ENCODE peak calls at places on chromosomes 2 and 18, in four cellular contexts. Q is neuronal stem cell, W is IMR-90, O is H9. B is an unnamed sample.

GRCh38 chr2:149421791-149422190 is 91.4 kb downstream of the LYPD6 start:
- DNase-seq in Q (no peak), W (no peak), O (no peak), B (no peak)

GRCh38 chr2:229970406-229970805 is 48.1 kb downstream of the FBXO36 start:
- DNase-seq in Q (no peak), W (no peak), O (no peak), B (no peak)

GRCh38 chr2:118388771-118389170 is 300.5 kb downstream of the INSIG2 start:
- DNase-seq in Q (no peak), W (peak; percentile 74), O (no peak), B (no peak)

GRCh38 chr2:233120459-233120858 is 60.3 kb downstream of the INPP5D start:
- DNase-seq in Q (no peak), W (no peak), O (no peak), B (no peak)

GRCh38 chr2:217270801-217271121 is 410.9 kb upstream of the TNP1 start:
- DNase-seq in Q (no peak), W (peak; percentile 62), O (no peak), B (no peak)

GRCh38 chr2:231325826-231326225 is 69.7 kb upstream of the B3GNT7 start:
- DNase-seq in Q (no peak), W (no peak), O (no peak), B (no peak)

GRCh38 chr2:140734992-140735391 is 1395.8 kb downstream of the LRP1B start:
- DNase-seq in Q (no peak), W (no peak), O (no peak), B (no peak)

GRCh38 chr18:1653873-1654272 is 749.2 kb downstream of the ADCYAP1 start:
- DNase-seq in Q (no peak), W (no peak), O (no peak), B (no peak)

GRCh38 chr2:106982350-106982749 is 96.4 kb upstream of the ST6GAL2 start:
- DNase-seq in Q (no peak), W (peak; percentile 43), O (no peak), B (no peak)

GRCh38 chr2:230870544-230871360 is 6.0 kb downstream of the ITM2C start:
- DNase-seq in Q (no peak), W (no peak), O (no peak), B (peak; percentile 81)

GRCh38 chr2:235263205-235264120 is 230.4 kb upstream of the AGAP1 start:
- DNase-seq in Q (no peak), W (peak; percentile 93), O (peak; percentile 38), B (peak; percentile 96)

GRCh38 chr2:223995569-223995968 is 38.3 kb downstream of the MRPL44 start:
- DNase-seq in Q (no peak), W (peak; percentile 52), O (no peak), B (peak; percentile 67)

GRCh38 chr2:158045362-158045761 is 56.3 kb upstream of the UPP2 start:
- DNase-seq in Q (no peak), W (no peak), O (peak; percentile 54), B (no peak)

GRCh38 chr2:197011777-197012641 is 85.5 kb upstream of the PGAP1 start:
- DNase-seq in Q (no peak), W (peak; percentile 53), O (no peak), B (peak; percentile 65)

GRCh38 chr2:181038796-181039195 is 58.4 kb downstream of the UBE2E3 start:
- DNase-seq in Q (no peak), W (peak; percentile 72), O (no peak), B (peak; percentile 2)

GRCh38 chr18:65750421-65751144 is at the start of gene CDH7:
- DNase-seq in Q (peak; percentile 46), W (no peak), O (peak; percentile 46), B (peak; percentile 11)

GRCh38 chr2:18831916-18832510 is 242.6 kb upstream of the NT5C1B start:
- DNase-seq in Q (no peak), W (peak; percentile 25), O (no peak), B (peak; percentile 3)

GRCh38 chr2:44169155-44169898 is 652 bp downstream of the PPM1B start:
- DNase-seq in Q (peak; percentile 21), W (peak; percentile 37), O (no peak), B (peak; percentile 67)

GRCh38 chr18:43079422-43079821 is 36.1 kb downstream of the RIT2 start:
- DNase-seq in Q (no peak), W (no peak), O (no peak), B (no peak)

DNA sequence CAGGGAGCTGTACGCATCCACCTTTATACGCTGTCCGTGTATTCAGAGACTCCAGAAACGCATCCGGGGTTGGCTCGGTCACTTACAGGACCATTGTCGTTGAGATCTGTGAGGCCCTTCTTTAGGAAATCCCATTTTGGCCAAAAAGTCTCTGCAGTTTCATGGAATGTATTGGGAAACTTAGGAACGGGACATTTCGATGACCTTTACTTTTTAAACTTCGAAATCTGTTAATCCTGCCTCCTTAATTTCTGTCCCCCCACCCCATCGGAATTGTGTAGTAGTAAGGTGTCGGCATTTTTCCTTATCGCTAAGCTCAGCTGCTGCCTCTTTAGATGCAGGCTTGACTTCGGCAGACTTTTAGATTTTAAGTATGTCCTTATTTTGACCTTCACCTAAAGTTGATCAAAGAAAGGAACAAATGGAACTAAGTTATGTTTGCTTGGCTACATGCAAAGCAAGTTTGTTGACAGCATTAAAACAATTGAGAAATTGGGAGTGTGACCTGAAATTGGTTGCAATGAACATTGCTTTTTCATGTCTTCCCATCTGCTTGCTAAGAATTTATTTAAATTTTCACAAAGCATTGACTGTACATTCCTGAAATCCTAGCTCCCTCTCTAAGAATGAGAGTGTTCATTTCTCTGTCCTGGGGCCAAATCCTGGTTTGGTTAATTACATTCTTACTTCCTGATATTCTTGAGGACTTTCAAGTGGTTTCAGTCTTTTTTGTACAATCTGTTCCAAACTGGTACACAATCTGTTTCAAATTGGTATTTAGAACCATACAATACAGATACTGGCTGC is 886 bp upstream of the RAPH1 start:
- DNase-seq in Q (peak; percentile 3), W (peak; percentile 35), O (no peak), B (peak; percentile 48)
- H3K23ac ChIP-seq in Q (no peak overlapping the region), W (peak overlapping the region; percentile 98), O (no peak overlapping the region), B (no peak overlapping the region)

GRCh38 chr2:85822766-85823165 is 66.0 kb downstream of the ST3GAL5 start:
- DNase-seq in Q (no peak), W (no peak), O (no peak), B (no peak)
- H3K23ac ChIP-seq in Q (no peak overlapping the region), W (no peak overlapping the region), O (no peak overlapping the region), B (no peak overlapping the region)

GRCh38 chr2:74499269-74499939 is at the start of gene LBX2:
- DNase-seq in Q (no peak), W (no peak), O (no peak), B (peak; percentile 45)
- H3K23ac ChIP-seq in Q (peak within 1 kb of the TSS; percentile 99), W (no peak within 1 kb of the TSS), O (no peak within 1 kb of the TSS), B (peak within 1 kb of the TSS; percentile 99)

GRCh38 chr2:151672277-151672676 is 62.0 kb downstream of the NEB start:
- DNase-seq in Q (no peak), W (no peak), O (no peak), B (no peak)

GRCh38 chr2:151670346-151670745 is 63.9 kb downstream of the NEB start:
- DNase-seq in Q (no peak), W (no peak), O (no peak), B (no peak)

GRCh38 chr2:151668737-151669136 is 65.5 kb downstream of the NEB start:
- DNase-seq in Q (no peak), W (no peak), O (peak; percentile 40), B (no peak)

GRCh38 chr2:151669585-151670081 is 64.6 kb downstream of the NEB start:
- DNase-seq in Q (no peak), W (no peak), O (no peak), B (no peak)

DNA sequence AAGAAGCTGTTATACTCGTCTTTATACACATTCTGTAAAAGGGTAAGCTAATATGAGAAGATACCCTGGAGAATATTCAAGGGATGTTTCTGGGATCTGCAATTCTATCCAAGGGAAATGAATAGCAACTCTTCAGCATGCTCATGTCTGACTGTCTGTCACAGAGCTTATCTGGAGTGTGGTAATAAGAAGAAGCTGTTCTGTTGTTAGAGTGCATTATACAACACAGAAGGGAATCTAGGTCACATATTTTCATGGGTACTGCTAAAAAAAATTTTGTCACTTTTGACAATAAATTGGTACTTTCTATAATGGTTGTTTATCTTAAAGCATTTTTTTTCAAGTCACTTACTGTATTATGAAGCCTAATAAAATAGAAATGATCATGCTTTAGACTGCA is 63.1 kb downstream of the NEB start:
- DNase-seq in Q (no peak), W (no peak), O (no peak), B (no peak)
- H3K23ac ChIP-seq in Q (no peak overlapping the region), W (no peak overlapping the region), O (no peak overlapping the region), B (no peak overlapping the region)